ENCODE peak calls at places on chromosomes 7 and 10, in eight cellular contexts. X is COR-L47, U is fibroblast of villous mesenchyme, S is mammary epithelial cell, K is tibial artery, B is HEK293T, Y is RWPE1, P is sciatic nerve. I is an unnamed sample.

GRCh38 chr7:153840861-153841260 is 211.3 kb upstream of the DPP6 start:
- DNase-seq in X (no peak), U (no peak), S (no peak), K (no peak), B (no peak), Y (no peak), P (no peak), I (no peak)

GRCh38 chr7:84372155-84372621 is 177.6 kb upstream of the SEMA3A start:
- DNase-seq in X (no peak), U (peak; percentile 74), S (peak; percentile 69), K (no peak), B (no peak), Y (peak; percentile 42), P (no peak), I (peak; percentile 24)

GRCh38 chr10:78648256-78648860 is 420.4 kb upstream of the ZMIZ1 start:
- DNase-seq in X (no peak), U (peak; percentile 13), S (no peak), K (no peak), B (no peak), Y (no peak), P (no peak), I (no peak)

GRCh38 chr10:29343607-29344038 is 54.8 kb downstream of the LYZL1 start:
- DNase-seq in X (no peak), U (no peak), S (no peak), K (no peak), B (no peak), Y (no peak), P (peak; percentile 69), I (no peak)

GRCh38 chr10:31158000-31158658 is 126.5 kb upstream of the ZNF438 start:
- DNase-seq in X (no peak), U (peak; percentile 79), S (no peak), K (no peak), B (no peak), Y (no peak), P (no peak), I (no peak)

GRCh38 chr7:133971658-133972057 is 155.5 kb upstream of the LRGUK start:
- DNase-seq in X (no peak), U (no peak), S (no peak), K (no peak), B (no peak), Y (no peak), P (no peak), I (no peak)

GRCh38 chr10:34254596-34254995 is 560.5 kb downstream of the PARD3 start:
- DNase-seq in X (no peak), U (peak; percentile 31), S (peak; percentile 94), K (no peak), B (no peak), Y (peak; percentile 82), P (no peak), I (peak; percentile 60)

GRCh38 chr7:122532406-122533269 is 166.3 kb downstream of the RNF133 start:
- DNase-seq in X (no peak), U (peak; percentile 24), S (no peak), K (no peak), B (peak; percentile 7), Y (peak; percentile 9), P (no peak), I (no peak)

GRCh38 chr7:90006988-90007387 is 147.3 kb upstream of the STEAP1 start:
- DNase-seq in X (no peak), U (no peak), S (no peak), K (no peak), B (no peak), Y (no peak), P (no peak), I (no peak)

GRCh38 chr7:29071203-29071804 is 75.0 kb downstream of the CPVL start:
- DNase-seq in X (no peak), U (no peak), S (no peak), K (no peak), B (no peak), Y (no peak), P (no peak), I (no peak)

GRCh38 chr10:114436941-114437340 is 32.6 kb upstream of the AFAP1L2 start:
- DNase-seq in X (no peak), U (no peak), S (no peak), K (no peak), B (no peak), Y (no peak), P (no peak), I (no peak)

GRCh38 chr10:43524434-43525247 is 49.8 kb downstream of the ZNF239 start:
- DNase-seq in X (no peak), U (no peak), S (no peak), K (no peak), B (no peak), Y (no peak), P (no peak), I (no peak)

GRCh38 chr7:116145245-116145852 is 65.0 kb upstream of the TES start:
- DNase-seq in X (no peak), U (no peak), S (no peak), K (no peak), B (no peak), Y (no peak), P (no peak), I (no peak)

GRCh38 chr10:70162157-70162891 is 8.0 kb downstream of the SAR1A start:
- DNase-seq in X (no peak), U (no peak), S (no peak), K (no peak), B (no peak), Y (no peak), P (no peak), I (no peak)

GRCh38 chr10:124112891-124113580 is 19.6 kb upstream of the CHST15 start:
- DNase-seq in X (no peak), U (no peak), S (no peak), K (no peak), B (no peak), Y (no peak), P (no peak), I (no peak)

GRCh38 chr7:131537581-131537980 is 18.8 kb downstream of the PODXL start:
- DNase-seq in X (no peak), U (peak; percentile 50), S (no peak), K (no peak), B (no peak), Y (no peak), P (no peak), I (no peak)

GRCh38 chr10:86315543-86315942 is 51.1 kb downstream of the GRID1 start:
- DNase-seq in X (no peak), U (no peak), S (no peak), K (no peak), B (no peak), Y (no peak), P (no peak), I (no peak)

GRCh38 chr10:52450743-52451142 is 136.7 kb downstream of the DKK1 start:
- DNase-seq in X (no peak), U (no peak), S (no peak), K (no peak), B (no peak), Y (no peak), P (no peak), I (no peak)

GRCh38 chr10:5447071-5447470 is 34.7 kb downstream of the NET1 start:
- DNase-seq in X (no peak), U (no peak), S (peak; percentile 27), K (no peak), B (no peak), Y (no peak), P (no peak), I (peak; percentile 35)

GRCh38 chr7:67913604-67914003 is 917.0 kb downstream of the TYW1 start:
- DNase-seq in X (no peak), U (no peak), S (no peak), K (no peak), B (no peak), Y (no peak), P (no peak), I (peak; percentile 76)

GRCh38 chr7:107090452-107090851 is 45.9 kb downstream of the PRKAR2B start:
- DNase-seq in X (peak; percentile 72), U (no peak), S (no peak), K (no peak), B (no peak), Y (no peak), P (no peak), I (no peak)

GRCh38 chr10:89001024-89001423 is 10.4 kb downstream of the FAS start:
- DNase-seq in X (no peak), U (no peak), S (no peak), K (no peak), B (no peak), Y (no peak), P (no peak), I (no peak)

GRCh38 chr10:89025453-89025852 is 34.9 kb downstream of the FAS start:
- DNase-seq in X (no peak), U (no peak), S (no peak), K (no peak), B (no peak), Y (no peak), P (no peak), I (no peak)

GRCh38 chr7:16728811-16729210 is 24.7 kb upstream of the TSPAN13 start:
- DNase-seq in X (no peak), U (no peak), S (no peak), K (no peak), B (no peak), Y (no peak), P (no peak), I (no peak)

GRCh38 chr10:124035928-124036558 is 57.4 kb downstream of the CHST15 start:
- DNase-seq in X (no peak), U (no peak), S (no peak), K (peak; percentile 45), B (no peak), Y (no peak), P (no peak), I (peak; percentile 47)

GRCh38 chr10:49313501-49314070 is 14.6 kb downstream of the C10orf71 start:
- DNase-seq in X (no peak), U (no peak), S (no peak), K (no peak), B (no peak), Y (no peak), P (no peak), I (no peak)